ENCODE peak calls at places on chromosome 7, in ten cellular contexts. One of them, this sample, is unnamed.
A peak's percentile ranks its signal among the peaks of the same experiment; 100 is the strongest.

GRCh38 chr7:27614102-27614501 is 48.6 kb downstream of the HIBADH start:
- DNase-seq in retinal pigment epithelial cell: no peak
- DNase-seq in coronary artery: no peak
- DNase-seq in adrenal gland: no peak
- DNase-seq in choroid plexus epithelial cell: no peak
- DNase-seq in IMR-90: no peak
- DNase-seq in Caco-2: no peak
- DNase-seq in heart right ventricle: no peak
- DNase-seq in ascending aorta: no peak
- DNase-seq in upper lobe of right lung: no peak
- DNase-seq in this sample: no peak

GRCh38 chr7:102415685-102416225 is 17.6 kb upstream of the ORAI2 start:
- DNase-seq in retinal pigment epithelial cell: no peak
- DNase-seq in coronary artery: no peak
- DNase-seq in adrenal gland: peak; percentile 64
- DNase-seq in choroid plexus epithelial cell: no peak
- DNase-seq in IMR-90: no peak
- DNase-seq in Caco-2: no peak
- DNase-seq in heart right ventricle: peak; percentile 21
- DNase-seq in ascending aorta: no peak
- DNase-seq in upper lobe of right lung: no peak
- DNase-seq in this sample: no peak

GRCh38 chr7:136687693-136688322 is 180.6 kb upstream of the CHRM2 start:
- DNase-seq in retinal pigment epithelial cell: no peak
- DNase-seq in coronary artery: no peak
- DNase-seq in adrenal gland: no peak
- DNase-seq in choroid plexus epithelial cell: peak; percentile 57
- DNase-seq in IMR-90: peak; percentile 39
- DNase-seq in Caco-2: no peak
- DNase-seq in heart right ventricle: no peak
- DNase-seq in ascending aorta: no peak
- DNase-seq in upper lobe of right lung: no peak
- DNase-seq in this sample: peak; percentile 43

GRCh38 chr7:34281260-34281659 is 375.9 kb downstream of the BMPER start:
- DNase-seq in retinal pigment epithelial cell: no peak
- DNase-seq in coronary artery: no peak
- DNase-seq in adrenal gland: no peak
- DNase-seq in choroid plexus epithelial cell: peak; percentile 38
- DNase-seq in IMR-90: no peak
- DNase-seq in Caco-2: no peak
- DNase-seq in heart right ventricle: no peak
- DNase-seq in ascending aorta: no peak
- DNase-seq in upper lobe of right lung: no peak
- DNase-seq in this sample: peak; percentile 48

GRCh38 chr7:946256-946996 is 8.1 kb downstream of the ADAP1 start:
- DNase-seq in retinal pigment epithelial cell: no peak
- DNase-seq in coronary artery: no peak
- DNase-seq in adrenal gland: no peak
- DNase-seq in choroid plexus epithelial cell: no peak
- DNase-seq in IMR-90: no peak
- DNase-seq in Caco-2: peak; percentile 74
- DNase-seq in heart right ventricle: peak; percentile 0
- DNase-seq in ascending aorta: no peak
- DNase-seq in upper lobe of right lung: peak; percentile 53
- DNase-seq in this sample: no peak

GRCh38 chr7:77606561-77606960 is 69.5 kb downstream of the PTPN12 start:
- DNase-seq in retinal pigment epithelial cell: no peak
- DNase-seq in coronary artery: no peak
- DNase-seq in adrenal gland: no peak
- DNase-seq in choroid plexus epithelial cell: no peak
- DNase-seq in IMR-90: peak; percentile 9
- DNase-seq in Caco-2: no peak
- DNase-seq in heart right ventricle: no peak
- DNase-seq in ascending aorta: no peak
- DNase-seq in upper lobe of right lung: no peak
- DNase-seq in this sample: no peak

GRCh38 chr7:6022671-6023070 is 8.5 kb upstream of the ANKRD61 start:
- DNase-seq in retinal pigment epithelial cell: no peak
- DNase-seq in coronary artery: no peak
- DNase-seq in adrenal gland: no peak
- DNase-seq in choroid plexus epithelial cell: no peak
- DNase-seq in IMR-90: no peak
- DNase-seq in Caco-2: no peak
- DNase-seq in heart right ventricle: no peak
- DNase-seq in ascending aorta: no peak
- DNase-seq in upper lobe of right lung: no peak
- DNase-seq in this sample: no peak

GRCh38 chr7:105808703-105809590 is 67.5 kb downstream of the ATXN7L1 start:
- DNase-seq in retinal pigment epithelial cell: no peak
- DNase-seq in coronary artery: peak; percentile 16
- DNase-seq in adrenal gland: no peak
- DNase-seq in choroid plexus epithelial cell: peak; percentile 71
- DNase-seq in IMR-90: peak; percentile 85
- DNase-seq in Caco-2: no peak
- DNase-seq in heart right ventricle: no peak
- DNase-seq in ascending aorta: no peak
- DNase-seq in upper lobe of right lung: no peak
- DNase-seq in this sample: peak; percentile 89

GRCh38 chr7:128108641-128109423 is 77.6 kb upstream of the LRRC4 start:
- DNase-seq in retinal pigment epithelial cell: no peak
- DNase-seq in coronary artery: peak; percentile 60
- DNase-seq in adrenal gland: no peak
- DNase-seq in choroid plexus epithelial cell: no peak
- DNase-seq in IMR-90: no peak
- DNase-seq in Caco-2: no peak
- DNase-seq in heart right ventricle: no peak
- DNase-seq in ascending aorta: no peak
- DNase-seq in upper lobe of right lung: peak; percentile 34
- DNase-seq in this sample: no peak

GRCh38 chr7:101986335-101986734 is 168.9 kb downstream of the CUX1 start:
- DNase-seq in retinal pigment epithelial cell: peak; percentile 50
- DNase-seq in coronary artery: no peak
- DNase-seq in adrenal gland: no peak
- DNase-seq in choroid plexus epithelial cell: peak; percentile 16
- DNase-seq in IMR-90: peak; percentile 30
- DNase-seq in Caco-2: no peak
- DNase-seq in heart right ventricle: no peak
- DNase-seq in ascending aorta: no peak
- DNase-seq in upper lobe of right lung: no peak
- DNase-seq in this sample: peak; percentile 70

GRCh38 chr7:148944935-148945934 is 61.1 kb upstream of the EZH2 start:
- DNase-seq in retinal pigment epithelial cell: no peak
- DNase-seq in coronary artery: no peak
- DNase-seq in adrenal gland: no peak
- DNase-seq in choroid plexus epithelial cell: peak; percentile 45
- DNase-seq in IMR-90: peak; percentile 66
- DNase-seq in Caco-2: no peak
- DNase-seq in heart right ventricle: no peak
- DNase-seq in ascending aorta: no peak
- DNase-seq in upper lobe of right lung: no peak
- DNase-seq in this sample: peak; percentile 68

GRCh38 chr7:138603549-138604324 is 97.4 kb downstream of the SVOPL start:
- DNase-seq in retinal pigment epithelial cell: no peak
- DNase-seq in coronary artery: no peak
- DNase-seq in adrenal gland: no peak
- DNase-seq in choroid plexus epithelial cell: peak; percentile 27
- DNase-seq in IMR-90: no peak
- DNase-seq in Caco-2: no peak
- DNase-seq in heart right ventricle: no peak
- DNase-seq in ascending aorta: no peak
- DNase-seq in upper lobe of right lung: no peak
- DNase-seq in this sample: no peak

GRCh38 chr7:70752794-70753241 is 379.1 kb upstream of the GALNT17 start:
- DNase-seq in retinal pigment epithelial cell: no peak
- DNase-seq in coronary artery: no peak
- DNase-seq in adrenal gland: no peak
- DNase-seq in choroid plexus epithelial cell: peak; percentile 63
- DNase-seq in IMR-90: peak; percentile 57
- DNase-seq in Caco-2: no peak
- DNase-seq in heart right ventricle: no peak
- DNase-seq in ascending aorta: no peak
- DNase-seq in upper lobe of right lung: no peak
- DNase-seq in this sample: no peak

DNA sequence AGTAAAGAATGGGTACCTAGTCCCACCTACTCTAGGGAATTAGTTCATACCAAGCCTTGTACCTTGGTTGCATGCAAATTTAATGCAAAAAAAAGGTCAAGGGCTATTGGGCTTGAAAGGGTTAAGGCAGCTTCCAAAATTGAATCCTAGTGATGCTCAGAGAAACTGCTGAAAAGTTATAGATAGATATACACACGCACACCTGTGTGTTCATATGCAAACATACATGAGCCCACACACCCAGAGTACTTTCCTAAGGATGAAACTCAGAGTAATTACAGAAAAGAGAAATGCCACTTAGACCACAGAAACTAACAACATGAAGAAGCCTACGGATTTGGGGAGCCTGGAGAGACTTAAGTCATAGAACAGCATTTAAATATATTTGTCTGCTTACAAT is 1.5 kb downstream of the SLC25A13 start:
- DNase-seq in retinal pigment epithelial cell: no peak
- DNase-seq in coronary artery: no peak
- DNase-seq in adrenal gland: no peak
- DNase-seq in choroid plexus epithelial cell: no peak
- DNase-seq in IMR-90: no peak
- DNase-seq in Caco-2: no peak
- DNase-seq in heart right ventricle: no peak
- DNase-seq in ascending aorta: no peak
- DNase-seq in upper lobe of right lung: no peak
- DNase-seq in this sample: no peak
- H3K4me3 ChIP-seq in retinal pigment epithelial cell: peak overlapping the region; percentile 78
- H3K4me3 ChIP-seq in coronary artery: peak overlapping the region; percentile 84
- H3K4me3 ChIP-seq in adrenal gland: peak overlapping the region; percentile 91
- H3K4me3 ChIP-seq in choroid plexus epithelial cell: no peak overlapping the region
- H3K4me3 ChIP-seq in IMR-90: no peak overlapping the region
- H3K4me3 ChIP-seq in Caco-2: peak overlapping the region; percentile 90
- H3K4me3 ChIP-seq in heart right ventricle: peak overlapping the region; percentile 80
- H3K4me3 ChIP-seq in ascending aorta: peak overlapping the region; percentile 85
- H3K4me3 ChIP-seq in upper lobe of right lung: peak overlapping the region; percentile 93
- H3K4me3 ChIP-seq in this sample: no peak overlapping the region

GRCh38 chr7:124152859-124153692 is 120.2 kb upstream of the TMEM229A start:
- DNase-seq in retinal pigment epithelial cell: no peak
- DNase-seq in coronary artery: no peak
- DNase-seq in adrenal gland: peak; percentile 16
- DNase-seq in choroid plexus epithelial cell: peak; percentile 59
- DNase-seq in IMR-90: peak; percentile 66
- DNase-seq in Caco-2: no peak
- DNase-seq in heart right ventricle: no peak
- DNase-seq in ascending aorta: no peak
- DNase-seq in upper lobe of right lung: no peak
- DNase-seq in this sample: peak; percentile 62

GRCh38 chr7:124155400-124156022 is 122.6 kb upstream of the TMEM229A start:
- DNase-seq in retinal pigment epithelial cell: no peak
- DNase-seq in coronary artery: no peak
- DNase-seq in adrenal gland: no peak
- DNase-seq in choroid plexus epithelial cell: peak; percentile 61
- DNase-seq in IMR-90: peak; percentile 44
- DNase-seq in Caco-2: no peak
- DNase-seq in heart right ventricle: no peak
- DNase-seq in ascending aorta: no peak
- DNase-seq in upper lobe of right lung: no peak
- DNase-seq in this sample: peak; percentile 36
- TF ChIP-seq CTCF in retinal pigment epithelial cell: peak; percentile 54
- TF ChIP-seq CTCF in coronary artery: no peak
- TF ChIP-seq CTCF in adrenal gland: peak; percentile 34
- TF ChIP-seq CTCF in choroid plexus epithelial cell: peak; percentile 64
- TF ChIP-seq CTCF in IMR-90: peak; percentile 65
- TF ChIP-seq CTCF in Caco-2: peak; percentile 57
- TF ChIP-seq CTCF in heart right ventricle: peak; percentile 50
- TF ChIP-seq CTCF in ascending aorta: peak; percentile 10
- TF ChIP-seq CTCF in upper lobe of right lung: peak; percentile 43
- TF ChIP-seq CTCF in this sample: peak; percentile 62

DNA sequence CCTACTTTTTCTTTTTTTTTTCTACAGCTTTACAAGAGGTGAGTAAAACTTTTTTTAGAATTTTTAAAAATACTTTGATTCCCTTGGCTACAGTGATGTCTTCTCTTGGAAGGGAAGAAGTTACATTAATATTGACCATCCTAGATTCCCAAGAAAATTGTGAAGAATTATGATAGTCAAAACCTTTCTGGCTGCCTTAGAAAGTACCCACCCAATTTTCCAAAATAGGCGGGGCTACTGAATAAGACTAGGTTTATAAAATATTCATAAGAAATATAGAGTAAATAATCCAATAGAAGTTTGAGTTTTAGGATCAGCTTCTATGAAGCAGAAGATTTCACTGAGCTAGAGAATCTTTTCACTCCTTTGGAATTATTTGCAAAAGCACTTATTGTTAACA is 3.0 kb downstream of the COL1A2 start:
- DNase-seq in retinal pigment epithelial cell: no peak
- DNase-seq in coronary artery: no peak
- DNase-seq in adrenal gland: no peak
- DNase-seq in choroid plexus epithelial cell: peak; percentile 47
- DNase-seq in IMR-90: no peak
- DNase-seq in Caco-2: no peak
- DNase-seq in heart right ventricle: no peak
- DNase-seq in ascending aorta: no peak
- DNase-seq in upper lobe of right lung: no peak
- DNase-seq in this sample: no peak
- H3K4me3 ChIP-seq in retinal pigment epithelial cell: no peak overlapping the region
- H3K4me3 ChIP-seq in coronary artery: peak overlapping the region; percentile 80
- H3K4me3 ChIP-seq in adrenal gland: no peak overlapping the region
- H3K4me3 ChIP-seq in choroid plexus epithelial cell: peak overlapping the region; percentile 69
- H3K4me3 ChIP-seq in IMR-90: peak overlapping the region; percentile 81
- H3K4me3 ChIP-seq in Caco-2: no peak overlapping the region
- H3K4me3 ChIP-seq in heart right ventricle: peak overlapping the region; percentile 63
- H3K4me3 ChIP-seq in ascending aorta: peak overlapping the region; percentile 80
- H3K4me3 ChIP-seq in upper lobe of right lung: peak overlapping the region; percentile 57
- H3K4me3 ChIP-seq in this sample: no peak overlapping the region

GRCh38 chr7:2606539-2606936 is 25.2 kb upstream of the TTYH3 start:
- DNase-seq in retinal pigment epithelial cell: no peak
- DNase-seq in coronary artery: no peak
- DNase-seq in adrenal gland: no peak
- DNase-seq in choroid plexus epithelial cell: no peak
- DNase-seq in IMR-90: no peak
- DNase-seq in Caco-2: no peak
- DNase-seq in heart right ventricle: peak; percentile 53
- DNase-seq in ascending aorta: no peak
- DNase-seq in upper lobe of right lung: no peak
- DNase-seq in this sample: no peak

GRCh38 chr7:2607913-2608899 is 23.6 kb upstream of the TTYH3 start:
- DNase-seq in retinal pigment epithelial cell: no peak
- DNase-seq in coronary artery: no peak
- DNase-seq in adrenal gland: no peak
- DNase-seq in choroid plexus epithelial cell: no peak
- DNase-seq in IMR-90: no peak
- DNase-seq in Caco-2: no peak
- DNase-seq in heart right ventricle: no peak
- DNase-seq in ascending aorta: no peak
- DNase-seq in upper lobe of right lung: no peak
- DNase-seq in this sample: no peak

GRCh38 chr7:2604608-2605174 is 27.1 kb upstream of the TTYH3 start:
- DNase-seq in retinal pigment epithelial cell: no peak
- DNase-seq in coronary artery: no peak
- DNase-seq in adrenal gland: no peak
- DNase-seq in choroid plexus epithelial cell: no peak
- DNase-seq in IMR-90: no peak
- DNase-seq in Caco-2: no peak
- DNase-seq in heart right ventricle: peak; percentile 71
- DNase-seq in ascending aorta: no peak
- DNase-seq in upper lobe of right lung: no peak
- DNase-seq in this sample: no peak

GRCh38 chr7:2607122-2607912 is 24.5 kb upstream of the TTYH3 start:
- DNase-seq in retinal pigment epithelial cell: no peak
- DNase-seq in coronary artery: no peak
- DNase-seq in adrenal gland: peak; percentile 70
- DNase-seq in choroid plexus epithelial cell: no peak
- DNase-seq in IMR-90: no peak
- DNase-seq in Caco-2: no peak
- DNase-seq in heart right ventricle: peak; percentile 80
- DNase-seq in ascending aorta: no peak
- DNase-seq in upper lobe of right lung: no peak
- DNase-seq in this sample: no peak

GRCh38 chr7:2605608-2606538 is 25.9 kb upstream of the TTYH3 start:
- DNase-seq in retinal pigment epithelial cell: no peak
- DNase-seq in coronary artery: no peak
- DNase-seq in adrenal gland: no peak
- DNase-seq in choroid plexus epithelial cell: no peak
- DNase-seq in IMR-90: no peak
- DNase-seq in Caco-2: no peak
- DNase-seq in heart right ventricle: no peak
- DNase-seq in ascending aorta: no peak
- DNase-seq in upper lobe of right lung: no peak
- DNase-seq in this sample: no peak
- TF ChIP-seq CTCF in retinal pigment epithelial cell: no peak
- TF ChIP-seq CTCF in coronary artery: no peak
- TF ChIP-seq CTCF in adrenal gland: no peak
- TF ChIP-seq CTCF in choroid plexus epithelial cell: no peak
- TF ChIP-seq CTCF in IMR-90: no peak
- TF ChIP-seq CTCF in Caco-2: no peak
- TF ChIP-seq CTCF in heart right ventricle: no peak
- TF ChIP-seq CTCF in ascending aorta: no peak
- TF ChIP-seq CTCF in upper lobe of right lung: peak; percentile 10
- TF ChIP-seq CTCF in this sample: no peak